ENCODE peak calls at places on chromosomes 16 and 17, in five cellular contexts. One of them, this sample, is unnamed.

GRCh38 chr16:2468142-2468724 is 2.9 kb upstream of the NTN3 start:
- DNase-seq in fibroblast of mammary gland: no peak
- DNase-seq in brain microvascular endothelial cell: no peak
- DNase-seq in heart right ventricle: no peak
- DNase-seq in ascending aorta: no peak
- DNase-seq in this sample: no peak

GRCh38 chr16:9521749-9522370 is 430.4 kb downstream of the HAPSTR1 start:
- DNase-seq in fibroblast of mammary gland: no peak
- DNase-seq in brain microvascular endothelial cell: no peak
- DNase-seq in heart right ventricle: no peak
- DNase-seq in ascending aorta: no peak
- DNase-seq in this sample: no peak

GRCh38 chr16:12120331-12120981 is 143.9 kb downstream of the SNX29 start:
- DNase-seq in fibroblast of mammary gland: peak; percentile 16
- DNase-seq in brain microvascular endothelial cell: peak; percentile 95
- DNase-seq in heart right ventricle: peak; percentile 76
- DNase-seq in ascending aorta: peak; percentile 81
- DNase-seq in this sample: peak; percentile 78

GRCh38 chr16:22325598-22326368 is 28.6 kb downstream of the POLR3E start:
- DNase-seq in fibroblast of mammary gland: no peak
- DNase-seq in brain microvascular endothelial cell: no peak
- DNase-seq in heart right ventricle: no peak
- DNase-seq in ascending aorta: no peak
- DNase-seq in this sample: no peak

GRCh38 chr16:19948186-19949104 is 63.8 kb upstream of the GPRC5B start:
- DNase-seq in fibroblast of mammary gland: no peak
- DNase-seq in brain microvascular endothelial cell: no peak
- DNase-seq in heart right ventricle: no peak
- DNase-seq in ascending aorta: no peak
- DNase-seq in this sample: no peak

GRCh38 chr17:50355701-50356341 is 9.9 kb downstream of the XYLT2 start:
- DNase-seq in fibroblast of mammary gland: no peak
- DNase-seq in brain microvascular endothelial cell: no peak
- DNase-seq in heart right ventricle: no peak
- DNase-seq in ascending aorta: no peak
- DNase-seq in this sample: no peak

GRCh38 chr16:4273858-4274291 is 1.1 kb upstream of the TFAP4 start:
- DNase-seq in fibroblast of mammary gland: peak; percentile 25
- DNase-seq in brain microvascular endothelial cell: no peak
- DNase-seq in heart right ventricle: peak; percentile 70
- DNase-seq in ascending aorta: peak; percentile 78
- DNase-seq in this sample: peak; percentile 75

GRCh38 chr17:41284043-41284442 is 8.5 kb downstream of the KRTAP9-7 start:
- DNase-seq in fibroblast of mammary gland: no peak
- DNase-seq in brain microvascular endothelial cell: no peak
- DNase-seq in heart right ventricle: no peak
- DNase-seq in ascending aorta: no peak
- DNase-seq in this sample: no peak

GRCh38 chr16:67509016-67509415 is 19.6 kb upstream of the RIPOR1 start:
- DNase-seq in fibroblast of mammary gland: no peak
- DNase-seq in brain microvascular endothelial cell: no peak
- DNase-seq in heart right ventricle: no peak
- DNase-seq in ascending aorta: no peak
- DNase-seq in this sample: no peak

GRCh38 chr17:28497931-28498330 is 8.2 kb upstream of the FOXN1 start:
- DNase-seq in fibroblast of mammary gland: no peak
- DNase-seq in brain microvascular endothelial cell: no peak
- DNase-seq in heart right ventricle: no peak
- DNase-seq in ascending aorta: no peak
- DNase-seq in this sample: no peak

GRCh38 chr17:19750020-19750572 is 2.0 kb upstream of the ALDH3A1 start:
- DNase-seq in fibroblast of mammary gland: no peak
- DNase-seq in brain microvascular endothelial cell: no peak
- DNase-seq in heart right ventricle: no peak
- DNase-seq in ascending aorta: no peak
- DNase-seq in this sample: no peak

GRCh38 chr17:41140360-41141132 is at the start of gene KRTAP4-6:
- DNase-seq in fibroblast of mammary gland: peak; percentile 91
- DNase-seq in brain microvascular endothelial cell: peak; percentile 88
- DNase-seq in heart right ventricle: no peak
- DNase-seq in ascending aorta: no peak
- DNase-seq in this sample: no peak

GRCh38 chr16:21625026-21625425 is 25.6 kb downstream of the METTL9 start:
- DNase-seq in fibroblast of mammary gland: no peak
- DNase-seq in brain microvascular endothelial cell: no peak
- DNase-seq in heart right ventricle: no peak
- DNase-seq in ascending aorta: no peak
- DNase-seq in this sample: no peak

GRCh38 chr16:20676268-20676828 is 21.1 kb downstream of the ACSM1 start:
- DNase-seq in fibroblast of mammary gland: no peak
- DNase-seq in brain microvascular endothelial cell: no peak
- DNase-seq in heart right ventricle: no peak
- DNase-seq in ascending aorta: no peak
- DNase-seq in this sample: peak; percentile 18

GRCh38 chr17:73397856-73398540 is 86.2 kb upstream of the CDC42EP4 start:
- DNase-seq in fibroblast of mammary gland: no peak
- DNase-seq in brain microvascular endothelial cell: no peak
- DNase-seq in heart right ventricle: no peak
- DNase-seq in ascending aorta: no peak
- DNase-seq in this sample: no peak

GRCh38 chr17:6919158-6919557 is 76.7 kb upstream of the ALOX12 start:
- DNase-seq in fibroblast of mammary gland: no peak
- DNase-seq in brain microvascular endothelial cell: no peak
- DNase-seq in heart right ventricle: no peak
- DNase-seq in ascending aorta: no peak
- DNase-seq in this sample: no peak

GRCh38 chr17:1304522-1304921 is 25.1 kb downstream of the TRARG1 start:
- DNase-seq in fibroblast of mammary gland: no peak
- DNase-seq in brain microvascular endothelial cell: no peak
- DNase-seq in heart right ventricle: no peak
- DNase-seq in ascending aorta: no peak
- DNase-seq in this sample: no peak

GRCh38 chr16:83336630-83337029 is 471.1 kb upstream of the HSBP1 start:
- DNase-seq in fibroblast of mammary gland: peak; percentile 88
- DNase-seq in brain microvascular endothelial cell: peak; percentile 87
- DNase-seq in heart right ventricle: no peak
- DNase-seq in ascending aorta: no peak
- DNase-seq in this sample: peak; percentile 79

GRCh38 chr17:4574448-4575045 is 9.8 kb upstream of the SMTNL2 start:
- DNase-seq in fibroblast of mammary gland: no peak
- DNase-seq in brain microvascular endothelial cell: no peak
- DNase-seq in heart right ventricle: no peak
- DNase-seq in ascending aorta: no peak
- DNase-seq in this sample: no peak

GRCh38 chr17:4869599-4869998 is 29.7 kb upstream of the C17orf107 start:
- DNase-seq in fibroblast of mammary gland: no peak
- DNase-seq in brain microvascular endothelial cell: no peak
- DNase-seq in heart right ventricle: no peak
- DNase-seq in ascending aorta: no peak
- DNase-seq in this sample: no peak

GRCh38 chr16:55503726-55504553 is 4.9 kb upstream of the LPCAT2 start:
- DNase-seq in fibroblast of mammary gland: no peak
- DNase-seq in brain microvascular endothelial cell: no peak
- DNase-seq in heart right ventricle: no peak
- DNase-seq in ascending aorta: no peak
- DNase-seq in this sample: no peak

GRCh38 chr17:49694847-49695697 is 12.7 kb downstream of the SLC35B1 start:
- DNase-seq in fibroblast of mammary gland: peak; percentile 17
- DNase-seq in brain microvascular endothelial cell: no peak
- DNase-seq in heart right ventricle: peak; percentile 54
- DNase-seq in ascending aorta: no peak
- DNase-seq in this sample: peak; percentile 41

GRCh38 chr16:19744670-19745069 is 26.6 kb downstream of the IQCK start:
- DNase-seq in fibroblast of mammary gland: no peak
- DNase-seq in brain microvascular endothelial cell: no peak
- DNase-seq in heart right ventricle: no peak
- DNase-seq in ascending aorta: no peak
- DNase-seq in this sample: no peak

DNA sequence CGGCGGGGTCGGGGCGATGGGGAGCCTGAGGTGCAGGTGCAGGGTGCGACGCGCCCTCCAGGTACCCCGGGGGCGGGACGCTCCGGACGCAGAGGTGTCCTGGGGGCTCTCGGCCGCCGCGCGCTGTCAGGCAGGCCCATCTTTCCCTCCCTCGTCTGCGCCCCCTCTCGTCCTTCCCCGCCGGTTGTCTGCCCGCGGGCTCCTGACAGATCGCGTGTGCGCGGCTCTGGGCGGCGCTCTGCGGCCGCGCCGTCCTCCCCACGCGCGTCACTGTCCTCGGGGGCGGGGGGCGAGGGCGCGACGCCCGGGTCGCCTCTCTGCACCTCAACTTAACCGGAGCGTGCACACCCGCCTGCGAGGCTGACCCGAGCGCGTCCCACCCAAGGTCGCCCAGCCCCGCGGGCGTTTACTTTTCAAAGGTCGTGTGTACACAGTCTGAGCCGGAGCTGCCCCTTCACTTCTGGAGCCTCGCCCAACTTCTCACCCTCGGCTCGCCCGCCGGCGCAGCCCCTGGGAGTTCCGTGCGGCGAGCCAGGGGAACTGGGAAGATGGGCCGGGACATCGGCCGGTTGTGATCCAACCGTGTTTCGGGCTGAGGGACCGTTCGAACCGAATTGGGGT is 512 bp downstream of the AKAP1 start:
- DNase-seq in fibroblast of mammary gland: peak; percentile 18
- DNase-seq in brain microvascular endothelial cell: no peak
- DNase-seq in heart right ventricle: peak; percentile 59
- DNase-seq in ascending aorta: peak; percentile 78
- DNase-seq in this sample: peak; percentile 21
- TF ChIP-seq CTCF in fibroblast of mammary gland: no peak
- TF ChIP-seq CTCF in brain microvascular endothelial cell: no peak
- TF ChIP-seq CTCF in heart right ventricle: no peak
- TF ChIP-seq CTCF in ascending aorta: no peak
- TF ChIP-seq CTCF in this sample: no peak

DNA sequence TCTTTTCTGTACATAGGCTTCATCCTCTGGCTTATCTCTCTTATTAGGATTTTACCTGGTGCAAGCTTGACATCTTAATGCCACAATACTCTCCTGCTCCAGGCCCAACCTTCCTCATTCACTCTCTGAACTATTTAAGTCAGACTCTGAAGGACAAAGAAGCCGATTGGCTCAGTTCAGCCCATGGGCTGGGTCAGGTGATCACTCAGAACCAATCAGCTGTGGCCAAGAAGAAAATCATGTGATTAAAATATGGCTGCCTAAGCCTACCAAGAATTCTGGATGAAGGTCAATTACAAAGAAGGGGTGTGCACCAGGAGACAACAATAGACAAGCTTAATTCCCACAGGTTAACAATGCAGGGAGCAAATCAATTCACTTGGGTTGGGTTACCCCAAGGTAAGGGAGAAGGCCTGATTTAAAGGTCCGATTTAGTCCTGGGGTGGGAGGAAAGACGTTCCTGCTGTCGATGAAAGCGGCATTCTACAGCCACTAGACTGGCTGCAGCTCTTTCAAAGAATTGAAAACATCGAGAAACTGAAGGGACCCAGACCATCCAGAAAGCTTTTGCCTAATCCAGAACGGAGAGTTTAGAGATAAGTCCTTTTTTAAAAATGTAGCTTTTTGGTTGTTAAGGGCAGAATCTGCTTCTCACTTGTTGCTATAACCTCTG is 42.9 kb upstream of the NFAT5 start:
- DNase-seq in fibroblast of mammary gland: no peak
- DNase-seq in brain microvascular endothelial cell: no peak
- DNase-seq in heart right ventricle: no peak
- DNase-seq in ascending aorta: no peak
- DNase-seq in this sample: no peak
- H3K4me3 ChIP-seq in fibroblast of mammary gland: no peak overlapping the region
- H3K4me3 ChIP-seq in brain microvascular endothelial cell: no peak overlapping the region
- H3K4me3 ChIP-seq in heart right ventricle: no peak overlapping the region
- H3K4me3 ChIP-seq in ascending aorta: no peak overlapping the region
- H3K4me3 ChIP-seq in this sample: no peak overlapping the region

DNA sequence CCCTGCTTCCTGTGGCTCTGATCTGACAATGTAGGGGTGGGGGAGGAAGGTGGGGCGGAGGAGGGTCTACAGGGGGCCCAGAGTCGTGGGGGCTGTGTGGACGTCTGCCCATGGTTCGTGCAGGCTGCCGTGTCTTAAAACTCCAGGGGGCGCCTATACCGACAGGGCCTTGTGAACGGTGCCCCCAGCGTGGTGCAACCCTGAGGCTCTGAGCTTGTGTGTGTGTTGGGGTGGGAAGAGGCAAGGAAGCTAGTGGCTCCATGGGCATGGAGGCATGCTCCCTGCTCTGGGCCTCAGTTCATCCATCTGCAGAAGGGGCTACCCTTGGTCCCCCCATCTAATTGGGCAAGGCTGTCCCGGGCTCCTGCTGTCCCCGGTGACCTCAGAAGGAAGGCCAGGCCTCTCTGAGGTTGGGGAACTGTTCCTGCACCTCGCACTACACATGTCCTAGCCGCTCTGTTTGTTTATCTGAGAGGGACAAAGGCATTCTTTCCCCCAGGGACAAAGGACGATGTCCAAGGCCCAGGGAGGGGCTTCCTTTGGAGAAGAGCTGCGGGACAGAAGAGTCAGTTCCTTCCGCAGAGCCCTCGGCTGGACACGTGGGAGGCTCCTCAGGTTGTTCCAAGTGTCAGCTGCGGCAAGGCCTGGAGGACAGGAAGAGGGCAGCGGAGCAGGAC is 13.5 kb downstream of the CA4 start:
- DNase-seq in fibroblast of mammary gland: no peak
- DNase-seq in brain microvascular endothelial cell: no peak
- DNase-seq in heart right ventricle: peak; percentile 56
- DNase-seq in ascending aorta: no peak
- DNase-seq in this sample: no peak
- TF ChIP-seq CTCF in fibroblast of mammary gland: no peak
- TF ChIP-seq CTCF in brain microvascular endothelial cell: peak; percentile 45
- TF ChIP-seq CTCF in heart right ventricle: no peak
- TF ChIP-seq CTCF in ascending aorta: no peak
- TF ChIP-seq CTCF in this sample: peak; percentile 9

DNA sequence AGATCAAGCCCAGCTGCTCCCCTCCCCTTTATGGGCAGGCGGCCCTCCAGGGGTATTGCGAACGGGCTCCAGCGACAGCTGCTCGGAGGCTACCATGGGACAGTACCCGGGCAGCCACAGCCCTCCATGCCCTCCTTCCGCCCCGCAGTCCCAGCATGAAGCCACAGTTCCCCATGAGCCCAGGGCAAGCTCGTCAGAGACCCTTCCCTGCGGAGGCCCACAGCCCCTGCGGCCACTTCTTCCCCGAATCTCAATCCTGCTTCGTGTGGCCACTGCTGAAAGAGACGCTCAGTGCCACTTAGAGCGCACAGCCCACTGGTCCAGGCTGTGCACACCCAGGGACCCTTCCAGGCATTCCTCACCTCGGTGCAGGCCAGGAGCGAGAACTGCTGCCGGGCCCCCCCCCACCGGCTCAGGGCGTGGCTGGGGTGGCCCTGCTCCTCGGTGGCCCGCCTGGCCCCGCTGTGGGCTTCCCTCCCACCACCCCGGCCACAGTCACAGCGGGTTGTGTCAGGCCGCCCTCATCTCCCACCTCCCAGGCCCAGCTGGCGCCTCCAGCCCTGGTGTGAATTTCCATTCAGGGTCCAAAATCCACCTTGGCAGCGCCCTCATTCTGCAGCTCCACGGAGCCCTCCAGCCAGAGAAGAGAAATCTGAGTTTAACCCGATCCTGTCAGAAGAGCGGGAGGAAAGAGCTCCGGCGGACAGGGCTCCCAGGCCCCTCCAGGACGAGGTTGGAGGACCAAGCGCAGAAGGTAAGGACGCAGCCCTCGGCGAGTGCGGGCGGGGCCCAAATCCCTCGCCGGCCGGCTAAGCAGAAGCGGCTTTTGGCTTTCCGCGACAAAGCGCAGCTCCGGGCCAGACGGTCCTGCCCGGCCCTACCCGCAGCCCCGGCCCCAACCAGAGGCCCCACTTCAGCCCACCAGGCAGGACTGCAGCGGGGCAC is 12.1 kb downstream of the TBC1D16 start:
- DNase-seq in fibroblast of mammary gland: no peak
- DNase-seq in brain microvascular endothelial cell: no peak
- DNase-seq in heart right ventricle: no peak
- DNase-seq in ascending aorta: no peak
- DNase-seq in this sample: no peak
- H3K4me3 ChIP-seq in fibroblast of mammary gland: no peak overlapping the region
- H3K4me3 ChIP-seq in brain microvascular endothelial cell: no peak overlapping the region
- H3K4me3 ChIP-seq in heart right ventricle: no peak overlapping the region
- H3K4me3 ChIP-seq in ascending aorta: peak overlapping the region; percentile 20
- H3K4me3 ChIP-seq in this sample: no peak overlapping the region

This sample was measured in fibroblast of pulmonary artery.